ENCODE peak calls at places on chromosomes 1 and 21, in five cellular contexts. S is DND-41, K is hepatocyte, P is heart right ventricle, U is PC-3. R is an unnamed sample.

GRCh38 chr1:248823517-248824001 is 2.2 kb downstream of the SH3BP5L start:
- DNase-seq in P (no peak), K (no peak), S (no peak), U (peak), R (no peak)

GRCh38 chr21:43847301-43847700 is 17.7 kb upstream of the AGPAT3 start:
- DNase-seq in U (no peak), S (no peak), K (no peak), P (no peak), R (no peak)

GRCh38 chr21:34544032-34544496 is 32.1 kb upstream of the KCNE1 start:
- DNase-seq in K (peak), P (peak), U (peak), S (peak), R (no peak)

GRCh38 chr1:181062800-181063428 is 25.6 kb upstream of the IER5 start:
- DNase-seq in S (no peak), U (no peak), K (no peak), P (no peak), R (no peak)

GRCh38 chr1:192610114-192610958 is 25.6 kb upstream of the RGS13 start:
- DNase-seq in P (no peak), K (peak), U (peak), S (no peak), R (no peak)

GRCh38 chr1:20366766-20367602 is 76.3 kb downstream of the VWA5B1 start:
- DNase-seq in K (peak), S (no peak), U (peak), P (peak), R (no peak)

GRCh38 chr1:231058416-231059109 is 18.5 kb upstream of the FAM89A start:
- DNase-seq in U (peak), K (peak), P (no peak), S (no peak), R (no peak)

GRCh38 chr1:214573386-214574358 is 22.3 kb upstream of the PTPN14 start:
- DNase-seq in S (no peak), K (no peak), U (no peak), P (no peak), R (no peak)

GRCh38 chr1:11281518-11282331 is 8.7 kb downstream of the UBIAD1 start:
- DNase-seq in P (no peak), K (no peak), U (peak), S (no peak), R (no peak)

GRCh38 chr1:173429517-173430477 is 47.3 kb upstream of the PRDX6 start:
- DNase-seq in P (peak), U (peak), K (peak), S (peak), R (peak)

GRCh38 chr1:78617615-78618026 is 2.6 kb upstream of the IFI44L start:
- DNase-seq in P (peak), S (peak), K (peak), U (peak), R (peak)

GRCh38 chr1:235648407-235648907 is 1.1 kb downstream of the GNG4 start:
- DNase-seq in S (no peak), U (no peak), K (peak), P (no peak), R (no peak)

GRCh38 chr21:42222821-42223390 is 4.0 kb downstream of the ABCG1 start:
- DNase-seq in P (no peak), U (no peak), S (no peak), K (no peak), R (no peak)

GRCh38 chr1:205301220-205301821 is 20.2 kb downstream of the NUAK2 start:
- DNase-seq in U (peak), P (no peak), K (peak), S (no peak), R (peak)

GRCh38 chr1:24555591-24556413 is at the start of gene NCMAP:
- DNase-seq in K (peak), S (no peak), P (no peak), U (peak), R (no peak)

GRCh38 chr21:33481314-33481943 is 1.7 kb upstream of the TMEM50B start:
- DNase-seq in K (no peak), U (no peak), S (no peak), P (no peak), R (no peak)

GRCh38 chr1:46613661-46614603 is 2.7 kb downstream of the MOB3C start:
- DNase-seq in U (peak), K (peak), S (peak), P (peak), R (no peak)

GRCh38 chr1:178938281-178938958 is 67.5 kb upstream of the ANGPTL1 start:
- DNase-seq in U (no peak), S (no peak), P (no peak), K (no peak), R (no peak)

GRCh38 chr1:66355756-66356155 is 178.2 kb upstream of the SGIP1 start:
- DNase-seq in P (no peak), K (no peak), S (no peak), U (no peak), R (no peak)

GRCh38 chr1:118979754-118980270 is 8.3 kb downstream of the TBX15 start:
- DNase-seq in K (no peak), P (no peak), U (no peak), S (no peak), R (no peak)

GRCh38 chr1:237901284-237901870 is 10.7 kb upstream of the ZP4 start:
- DNase-seq in U (peak), S (peak), K (peak), P (no peak), R (no peak)

GRCh38 chr1:45409243-45409642 is 69.0 kb upstream of the MUTYH start:
- DNase-seq in K (no peak), P (no peak), U (no peak), S (no peak), R (no peak)

GRCh38 chr1:221809101-221810029 is 67.5 kb upstream of the DUSP10 start:
- DNase-seq in K (no peak), U (peak), P (no peak), S (no peak), R (no peak)

GRCh38 chr21:20253261-20253660 is 744.9 kb upstream of the NCAM2 start:
- DNase-seq in P (no peak), U (no peak), K (no peak), S (no peak), R (no peak)

GRCh38 chr21:43812139-43812821 is 22.9 kb downstream of the RRP1 start:
- DNase-seq in K (no peak), P (no peak), U (no peak), S (no peak), R (no peak)

GRCh38 chr1:115402753-115403184 is 64.7 kb upstream of the NGF start:
- DNase-seq in P (no peak), U (no peak), S (no peak), K (no peak), R (no peak)

GRCh38 chr1:21669287-21670058 is at the start of gene RAP1GAP:
- DNase-seq in P (no peak), U (no peak), K (peak), S (no peak), R (no peak)

GRCh38 chr1:201212461-201213055 is 21.9 kb downstream of the IGFN1 start:
- DNase-seq in K (no peak), P (no peak), S (no peak), U (no peak), R (no peak)

GRCh38 chr1:225467193-225468020 is 39.6 kb upstream of the LBR start:
- DNase-seq in P (peak), U (no peak), K (no peak), S (peak), R (peak)

GRCh38 chr1:171180671-171181070 is 4.4 kb upstream of the FMO2 start:
- DNase-seq in K (no peak), P (no peak), S (no peak), U (no peak), R (no peak)

GRCh38 chr1:174676856-174677255 is 229.1 kb downstream of the GPR52 start:
- DNase-seq in K (no peak), P (no peak), U (no peak), S (no peak), R (no peak)

GRCh38 chr1:119964673-119965363 is 68.5 kb upstream of the ADAM30 start:
- DNase-seq in S (no peak), K (no peak), P (peak), U (no peak), R (peak)

GRCh38 chr1:161037661-161038522 is 872 bp downstream of the TSTD1 start:
- DNase-seq in K (no peak), P (no peak), U (no peak), S (no peak), R (no peak)

GRCh38 chr1:53183277-53183990 is 13.2 kb upstream of the CPT2 start:
- DNase-seq in P (no peak), U (no peak), S (no peak), K (peak), R (no peak)
- H3K27ac ChIP-seq in P (no peak), U (no peak), S (no peak), K (peak), R (no peak)

GRCh38 chr1:8373547-8374270 is 55.8 kb downstream of the SLC45A1 start:
- DNase-seq in S (no peak), U (peak), P (peak), K (peak), R (no peak)
- H3K27ac ChIP-seq in S (no peak), U (no peak), P (peak), K (peak), R (peak)

GRCh38 chr1:87501738-87502137 is 173.1 kb downstream of the LMO4 start:
- DNase-seq in K (no peak), P (no peak), S (no peak), U (peak), R (no peak)

GRCh38 chr1:87497804-87498203 is 169.1 kb downstream of the LMO4 start:
- DNase-seq in P (no peak), S (no peak), K (no peak), U (peak), R (no peak)

GRCh38 chr1:87495147-87495546 is 166.5 kb downstream of the LMO4 start:
- DNase-seq in K (no peak), P (no peak), U (peak), S (no peak), R (no peak)

DNA sequence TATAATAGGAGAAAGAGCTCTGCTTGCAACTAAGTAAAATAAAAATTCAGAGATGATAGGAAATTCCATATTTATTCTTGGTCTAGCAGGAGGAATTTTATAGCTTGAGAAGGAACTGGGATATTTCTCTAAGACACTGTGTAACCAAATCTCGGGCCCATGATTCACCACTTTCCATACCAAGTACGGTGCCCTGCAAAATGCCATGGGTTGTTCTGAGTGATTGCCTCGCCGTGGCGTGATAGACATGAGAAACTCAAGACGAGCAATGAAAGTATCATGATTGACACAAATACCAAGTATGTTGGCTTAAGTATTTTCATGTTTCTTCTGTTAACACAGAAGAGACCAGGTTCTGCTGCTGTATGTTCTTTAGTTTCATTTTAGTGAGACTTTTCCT is 167.2 kb downstream of the LMO4 start:
- DNase-seq in P (no peak), K (no peak), S (no peak), U (no peak), R (no peak)
- H3K27ac ChIP-seq in P (no peak), K (no peak), S (no peak), U (no peak), R (no peak)

GRCh38 chr21:25934771-25935224 is 200.0 kb downstream of the GABPA start:
- DNase-seq in P (peak), U (peak), S (no peak), K (peak), R (no peak)

GRCh38 chr21:25934130-25934529 is 199.4 kb downstream of the GABPA start:
- DNase-seq in P (no peak), K (no peak), S (no peak), U (peak), R (no peak)

GRCh38 chr21:25938673-25939395 is 204.1 kb downstream of the GABPA start:
- DNase-seq in P (peak), U (no peak), K (no peak), S (no peak), R (no peak)

GRCh38 chr21:25939396-25939761 is 204.6 kb downstream of the GABPA start:
- DNase-seq in S (no peak), P (no peak), K (no peak), U (no peak), R (no peak)

DNA sequence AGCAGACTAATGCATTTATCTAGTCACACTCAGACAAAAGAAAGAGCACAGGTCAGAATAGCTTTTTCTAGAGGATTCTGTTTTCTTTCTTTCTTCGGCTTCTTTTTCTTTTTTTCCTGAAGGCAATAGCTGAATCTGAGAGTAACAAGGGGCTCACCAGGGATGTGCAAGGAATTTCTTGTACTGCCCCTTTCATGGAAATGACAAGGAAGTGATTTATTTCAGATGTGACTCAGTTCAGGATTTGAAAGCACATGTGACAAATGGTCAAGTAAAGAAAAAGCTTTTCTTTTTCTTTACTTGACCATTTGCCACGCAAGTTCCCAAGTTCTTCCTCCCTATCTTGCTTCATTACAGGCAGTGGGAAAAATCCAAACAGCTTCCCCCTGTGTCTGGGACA is 202.0 kb downstream of the GABPA start:
- DNase-seq in S (no peak), U (peak), P (no peak), K (no peak), R (no peak)
- H3K27ac ChIP-seq in S (no peak), U (peak), P (no peak), K (no peak), R (peak)

GRCh38 chr1:2278591-2279209 is 50.6 kb downstream of the SKI start:
- DNase-seq in K (no peak), P (no peak), U (no peak), S (no peak), R (no peak)

GRCh38 chr1:2277741-2278488 is 49.8 kb downstream of the SKI start:
- DNase-seq in U (no peak), S (no peak), K (no peak), P (no peak), R (no peak)

GRCh38 chr1:2276803-2277580 is 48.9 kb downstream of the SKI start:
- DNase-seq in K (no peak), P (no peak), S (no peak), U (no peak), R (no peak)

GRCh38 chr1:2279882-2280281 is 51.8 kb downstream of the SKI start:
- DNase-seq in S (no peak), K (no peak), U (no peak), P (no peak), R (no peak)

DNA sequence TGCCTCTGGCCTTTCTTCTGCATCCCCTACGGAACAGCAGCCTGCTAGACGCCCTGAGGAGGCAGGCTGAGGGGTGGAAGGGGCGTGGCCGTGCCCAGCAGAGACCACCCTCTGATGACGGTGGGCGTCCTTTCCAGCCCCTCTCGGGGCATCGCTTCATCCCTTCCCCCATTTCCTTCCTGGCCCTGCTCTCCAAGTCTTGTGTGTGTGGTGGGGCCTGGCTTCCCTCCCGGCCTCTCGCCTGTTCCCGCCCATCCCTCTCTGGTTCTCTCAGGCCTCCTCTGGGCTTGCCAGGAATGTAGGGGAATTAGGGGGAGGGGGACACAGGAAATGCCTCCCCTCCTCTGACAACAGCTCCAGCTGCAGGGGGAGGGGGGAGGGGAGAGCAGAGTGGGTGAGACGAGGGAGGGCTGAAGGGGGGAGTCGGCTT is 51.1 kb downstream of the SKI start:
- DNase-seq in S (peak), P (peak), K (peak), U (no peak), R (peak)
- H3K27ac ChIP-seq in S (no peak), P (no peak), K (peak), U (no peak), R (peak)

GRCh38 chr1:109466440-109467300 is at the start of gene SYPL2:
- DNase-seq in P (peak), K (peak), S (no peak), U (no peak), R (peak)
- H3K27ac ChIP-seq in P (peak), K (no peak), S (no peak), U (no peak), R (no peak)

DNA sequence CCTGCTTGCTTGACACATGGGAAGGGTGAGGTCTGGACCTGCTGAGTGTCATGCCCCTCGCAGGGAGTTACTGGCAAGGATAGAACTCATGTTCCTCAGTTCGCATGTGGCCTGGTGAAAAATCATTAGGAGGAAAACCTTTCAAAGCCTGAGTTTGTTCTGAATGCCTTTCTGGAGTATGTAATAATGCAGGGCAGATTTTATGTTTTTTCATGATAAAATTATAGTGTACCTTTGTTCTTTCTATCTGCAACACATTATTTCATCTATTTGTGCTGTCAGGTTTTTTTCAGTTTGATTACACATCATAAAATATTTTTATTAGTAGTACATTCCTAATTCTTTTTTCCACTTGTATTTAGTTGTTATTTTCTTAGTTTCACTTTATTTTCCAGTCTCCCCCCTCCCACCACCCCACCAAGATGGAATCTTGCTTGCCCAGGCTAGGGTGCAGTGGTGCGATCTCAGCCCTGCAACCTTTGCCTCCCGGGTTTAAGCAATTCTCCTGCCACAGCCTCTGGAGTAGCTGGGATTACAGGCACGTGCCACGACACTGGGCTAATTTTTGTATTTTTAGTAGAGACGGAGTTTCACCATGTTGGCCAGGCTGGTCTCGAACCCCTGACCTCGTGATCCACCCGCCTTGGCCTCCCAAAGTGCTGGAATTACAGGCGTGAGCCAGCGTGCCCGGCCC is 8.1 kb downstream of the DDI2 start:
- DNase-seq in S (no peak), K (no peak), P (no peak), U (no peak), R (no peak)
- H3K27ac ChIP-seq in S (no peak), K (no peak), P (no peak), U (no peak), R (no peak)

DNA sequence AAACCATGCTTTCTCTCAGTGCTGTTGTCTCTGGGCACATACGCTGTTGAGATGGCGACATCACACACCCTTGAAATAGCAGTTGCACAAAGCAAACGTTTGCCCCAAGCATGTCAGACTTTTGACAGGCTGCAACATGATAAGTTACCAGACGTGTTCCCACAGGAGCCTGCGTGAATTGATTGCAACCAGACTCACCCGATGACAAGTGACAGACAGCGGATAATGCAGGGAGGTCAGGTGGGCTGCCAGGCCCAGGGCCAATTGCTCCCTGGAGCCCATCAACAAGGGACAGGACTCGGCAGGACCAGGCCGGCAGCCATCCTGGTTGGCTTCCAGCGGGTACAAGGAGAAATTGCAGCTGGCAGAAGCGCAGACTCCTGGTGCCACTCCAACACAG is 310.8 kb downstream of the SIPA1L2 start:
- DNase-seq in K (no peak), U (no peak), S (no peak), P (peak), R (no peak)
- H3K27ac ChIP-seq in K (peak), U (no peak), S (no peak), P (peak), R (no peak)